ENCODE peak calls at places on chromosomes 4 and X, in five cellular contexts. C is HCT116, S is K562, V is IMR-90, N is H1. K is an unnamed sample.

GRCh38 chr4:37627263-37627662 is 58.9 kb downstream of the RELL1 start:
- DNase-seq in C (no peak), S (no peak), V (no peak), N (no peak), K (no peak)

GRCh38 chrX:29397506-29397905 is 810.3 kb downstream of the IL1RAPL1 start:
- DNase-seq in C (no peak), S (no peak), V (peak; percentile 58), N (no peak), K (no peak)

GRCh38 chr4:128357286-128357685 is 69.7 kb upstream of the PGRMC2 start:
- DNase-seq in C (no peak), S (no peak), V (no peak), N (no peak), K (no peak)

GRCh38 chrX:2176274-2176673 is 324.5 kb downstream of the DHRSX start:
- DNase-seq in C (no peak), S (no peak), V (no peak), N (no peak), K (no peak)

GRCh38 chr4:142556048-142556447 is 290.1 kb downstream of the INPP4B start:
- DNase-seq in C (no peak), S (no peak), V (no peak), N (no peak), K (no peak)

GRCh38 chrX:26653050-26653449 is 437.1 kb downstream of the MAGEB5 start:
- DNase-seq in C (no peak), S (no peak), V (no peak), N (no peak), K (no peak)

GRCh38 chrX:291411-291901 is 10.3 kb downstream of the PLCXD1 start:
- DNase-seq in C (no peak), S (no peak), V (no peak), N (no peak), K (no peak)

GRCh38 chrX:53080628-53081580 is 1.3 kb upstream of the TSPYL2 start:
- DNase-seq in C (no peak), S (no peak), V (peak; percentile 43), N (no peak), K (no peak)

GRCh38 chrX:95907081-95907480 is 777.6 kb upstream of the DIAPH2 start:
- DNase-seq in C (no peak), S (no peak), V (no peak), N (no peak), K (no peak)

GRCh38 chr4:143344011-143344410 is 7.3 kb downstream of the GAB1 start:
- DNase-seq in C (no peak), S (no peak), V (no peak), N (no peak), K (no peak)

GRCh38 chr4:71025654-71026053 is 32.2 kb downstream of the DCK start:
- DNase-seq in C (no peak), S (no peak), V (no peak), N (no peak), K (no peak)

GRCh38 chr4:71020611-71021010 is 27.2 kb downstream of the DCK start:
- DNase-seq in C (no peak), S (no peak), V (peak; percentile 23), N (no peak), K (no peak)

GRCh38 chr4:71027611-71028010 is 34.2 kb downstream of the DCK start:
- DNase-seq in C (no peak), S (no peak), V (no peak), N (no peak), K (no peak)

GRCh38 chr4:71029504-71029903 is 36.1 kb downstream of the DCK start:
- DNase-seq in C (no peak), S (no peak), V (no peak), N (no peak), K (no peak)

DNA sequence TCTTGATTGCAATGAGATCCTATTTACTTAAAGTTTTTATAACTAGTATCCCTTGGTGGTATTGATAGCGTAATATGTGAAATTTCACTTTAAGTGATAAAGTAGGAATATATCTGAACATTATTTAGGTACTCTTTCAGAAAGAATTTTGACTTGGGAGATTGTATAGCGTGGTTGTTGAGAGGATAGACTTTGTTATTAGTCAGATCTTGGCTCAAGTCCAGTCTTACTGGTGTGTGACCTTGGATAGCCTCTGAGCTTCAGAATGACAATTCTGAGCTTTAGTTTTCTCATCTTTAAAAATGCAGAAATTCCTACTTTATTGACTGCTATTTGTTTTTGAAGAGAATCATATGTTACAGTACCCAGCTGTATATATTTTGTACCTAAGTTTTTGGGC is 32.6 kb downstream of the DCK start:
- DNase-seq in C (peak; percentile 55), S (peak; percentile 56), V (peak; percentile 90), N (no peak), K (peak; percentile 14)
- TF ChIP-seq CEBPB in C (no peak), S (no peak), V (no peak), N (no peak), K (no peak)

GRCh38 chr4:55849724-55850123 is 3.7 kb upstream of the EXOC1 start:
- DNase-seq in C (no peak), S (no peak), V (no peak), N (peak; percentile 56), K (no peak)

GRCh38 chr4:55857586-55857985 is 4.1 kb downstream of the EXOC1 start:
- DNase-seq in C (no peak), S (no peak), V (no peak), N (no peak), K (no peak)

GRCh38 chr4:55854132-55854531 is 684 bp downstream of the EXOC1 start:
- DNase-seq in C (no peak), S (peak; percentile 9), V (no peak), N (no peak), K (no peak)

GRCh38 chr4:55853484-55854046 is at the start of gene EXOC1:
- DNase-seq in C (peak; percentile 93), S (peak; percentile 95), V (peak; percentile 94), N (peak; percentile 99), K (peak; percentile 93)

DNA sequence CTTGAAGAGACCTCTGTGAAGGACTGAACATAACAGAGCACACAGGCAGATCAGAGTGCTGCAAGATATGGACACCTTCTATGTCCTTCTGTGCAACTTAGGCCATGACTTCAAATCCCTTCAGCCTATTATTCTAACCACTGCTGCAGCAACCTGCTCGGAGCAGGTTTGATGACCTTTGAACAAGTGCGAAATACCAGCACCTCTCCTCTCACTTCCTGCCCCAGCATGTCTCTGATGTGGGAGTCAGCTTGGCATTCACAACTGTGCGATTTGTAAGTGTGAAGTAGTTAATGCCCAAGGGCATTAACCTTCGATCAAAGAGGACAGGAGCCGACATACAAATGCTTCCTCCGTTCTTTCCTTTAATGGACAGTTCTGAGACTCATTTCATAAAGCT is 1.6 kb upstream of the EXOC1 start:
- DNase-seq in C (no peak), S (no peak), V (no peak), N (no peak), K (no peak)
- H3K4me3 ChIP-seq in C (no peak overlapping the region), S (no peak overlapping the region), V (no peak overlapping the region), N (no peak overlapping the region), K (no peak overlapping the region)

GRCh38 chrX:36957425-36958328 is 50.5 kb upstream of the FAM47C start:
- DNase-seq in C (no peak), S (no peak), V (no peak), N (peak; percentile 62), K (peak; percentile 25)
- TF ChIP-seq POLR2A in C (no peak), S (no peak), V (no peak), N (no peak), K (no peak)

DNA sequence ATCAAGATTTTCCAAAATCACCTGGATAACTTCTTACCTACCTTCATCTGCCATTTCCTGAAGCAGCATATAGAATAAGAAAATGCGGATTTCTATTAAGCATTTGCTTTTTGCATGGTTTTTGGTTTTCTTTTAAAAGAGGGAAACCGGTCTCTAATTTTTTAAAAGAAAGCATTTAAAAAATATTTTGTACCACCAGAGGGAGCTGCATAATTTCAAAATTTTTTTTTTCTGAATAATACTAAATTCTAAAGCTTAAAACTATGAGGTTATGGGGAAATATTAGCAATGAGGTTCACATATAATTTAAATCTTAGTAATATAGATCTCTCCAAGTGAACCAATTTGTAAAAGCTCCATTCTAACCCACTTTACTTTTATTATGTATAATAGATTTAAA is 137.7 kb upstream of the TENT5D start:
- DNase-seq in C (no peak), S (no peak), V (no peak), N (no peak), K (no peak)
- TF ChIP-seq CEBPB in C (no peak), S (no peak), V (no peak), N (no peak), K (no peak)